ENCODE peak calls at places on chromosomes 4 and X, in seven cellular contexts. I, B, W, O, V, J and X are unnamed samples. For H3K4me1, the result is how much of the 10 kb centered on the place peaks cover.

GRCh38 chr4:53704329-53704728 is 113.0 kb upstream of the LNX1 start:
- DNase-seq in I (no peak), B (no peak), W (no peak), O (no peak), V (no peak), J (no peak), X (no peak)

GRCh38 chr4:2222838-2223237 is 19.1 kb downstream of the HAUS3 start:
- DNase-seq in I (no peak), B (no peak), W (no peak), O (no peak), V (no peak), J (no peak), X (no peak)

GRCh38 chr4:85106805-85107336 is 140.4 kb upstream of the WDFY3 start:
- DNase-seq in I (no peak), B (no peak), W (no peak), O (no peak), V (no peak), J (no peak), X (no peak)

GRCh38 chr4:111066447-111066846 is 443.6 kb upstream of the PITX2 start:
- DNase-seq in I (no peak), B (no peak), W (no peak), O (no peak), V (no peak), J (no peak), X (no peak)

GRCh38 chr4:104490770-104491395 is 3.8 kb downstream of the CXXC4 start:
- DNase-seq in I (peak), B (peak), W (peak), O (peak), V (peak), J (no peak), X (peak)

GRCh38 chrX:53317365-53318069 is 36.1 kb upstream of the IQSEC2 start:
- DNase-seq in I (peak), B (peak), W (peak), O (peak), V (peak), J (no peak), X (peak)

GRCh38 chrX:32847921-32848320 is 363.4 kb downstream of the DMD start:
- DNase-seq in I (no peak), B (no peak), W (no peak), O (no peak), V (no peak), J (no peak), X (no peak)

GRCh38 chr4:41939016-41939623 is 3.9 kb downstream of the TMEM33 start:
- DNase-seq in I (peak), B (no peak), W (no peak), O (no peak), V (no peak), J (no peak), X (no peak)

GRCh38 chr4:120731561-120731960 is 191.0 kb downstream of the PRDM5 start:
- DNase-seq in I (no peak), B (no peak), W (no peak), O (no peak), V (no peak), J (no peak), X (no peak)

GRCh38 chr4:7392438-7393374 is 42.0 kb downstream of the PSAPL1 start:
- DNase-seq in I (no peak), B (no peak), W (no peak), O (peak), V (peak), J (peak), X (no peak)

GRCh38 chrX:723781-724180 is 93.2 kb downstream of the SHOX start:
- DNase-seq in I (no peak), B (no peak), W (no peak), O (no peak), V (no peak), J (no peak), X (peak)

GRCh38 chrX:80432441-80432840 is 12.2 kb downstream of the TENT5D start:
- DNase-seq in I (no peak), B (no peak), W (no peak), O (no peak), V (no peak), J (no peak), X (no peak)

GRCh38 chr4:7929530-7929951 is 10.1 kb downstream of the AFAP1 start:
- DNase-seq in I (no peak), B (no peak), W (no peak), O (no peak), V (no peak), J (no peak), X (peak)

GRCh38 chr4:80195441-80196139 is 1.7 kb upstream of the PRDM8 start:
- DNase-seq in I (no peak), B (no peak), W (no peak), O (no peak), V (no peak), J (no peak), X (no peak)

GRCh38 chr4:54095110-54095800 is 4.7 kb upstream of the GSX2 start:
- DNase-seq in I (no peak), B (no peak), W (no peak), O (no peak), V (no peak), J (no peak), X (no peak)

GRCh38 chr4:73021634-73022033 is 47.9 kb downstream of the COX18 start:
- DNase-seq in I (no peak), B (peak), W (no peak), O (no peak), V (no peak), J (no peak), X (no peak)

GRCh38 chr4:157057187-157057586 is 18.8 kb upstream of the GLRB start:
- DNase-seq in I (no peak), B (peak), W (no peak), O (no peak), V (no peak), J (no peak), X (no peak)

GRCh38 chrX:71117358-71117757 is 1.0 kb upstream of the MED12 start:
- DNase-seq in I (no peak), B (no peak), W (no peak), O (no peak), V (no peak), J (no peak), X (no peak)
- H3K27ac ChIP-seq in I (no peak), B (no peak), W (peak), O (no peak), V (no peak), J (peak), X (peak)

DNA sequence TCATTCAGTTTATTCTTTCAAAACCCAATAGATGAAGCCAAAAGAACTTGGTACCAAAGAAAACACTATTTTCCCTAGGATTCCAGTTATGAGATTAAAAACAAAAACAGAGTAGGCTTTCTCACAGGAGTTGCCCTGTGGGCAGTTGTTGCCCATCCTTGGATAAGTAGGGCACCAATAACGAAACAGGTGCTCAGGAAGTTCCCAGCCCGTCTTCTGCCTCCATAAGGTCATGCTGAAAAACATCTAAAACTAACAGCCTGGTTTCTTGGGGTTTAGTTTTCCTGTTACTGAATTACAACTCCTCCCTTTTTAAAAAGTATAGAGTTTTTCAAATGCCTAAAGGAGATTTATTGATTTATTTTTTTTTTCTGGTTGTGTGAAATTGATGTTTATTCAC is 14.7 kb downstream of the TSPAN5 start:
- DNase-seq in I (no peak), B (no peak), W (no peak), O (no peak), V (no peak), J (no peak), X (no peak)
- H3K4me1 ChIP-seq in I (under half), B (under half), W (under half), O (under half), V (under half), J (under half), X (under half)

DNA sequence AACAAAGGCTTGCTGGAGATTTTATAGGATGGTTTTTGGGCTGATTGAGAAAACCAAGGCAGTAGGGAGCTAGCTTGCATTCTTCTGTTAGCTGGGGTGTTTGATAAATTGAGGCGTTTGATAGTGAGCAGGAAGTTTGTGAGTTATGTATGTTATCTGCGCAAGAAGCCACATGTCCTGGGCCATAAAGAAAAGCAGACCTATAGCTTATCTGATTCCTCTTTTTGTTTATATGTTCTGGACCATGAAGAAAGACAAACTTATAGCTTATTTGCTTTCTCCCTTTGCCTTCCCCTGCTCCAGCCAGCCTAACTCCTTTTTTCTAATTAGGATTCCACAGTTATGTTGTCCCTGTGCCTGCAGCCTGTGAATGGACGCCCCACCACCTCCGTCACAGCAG is 9.2 kb downstream of the HNRNPH2 start:
- DNase-seq in I (no peak), B (no peak), W (no peak), O (no peak), V (no peak), J (no peak), X (no peak)
- H3K27ac ChIP-seq in I (peak), B (peak), W (no peak), O (peak), V (peak), J (peak), X (peak)

GRCh38 chr4:820230-821172 is 5.4 kb downstream of the CPLX1 start:
- DNase-seq in I (no peak), B (no peak), W (no peak), O (no peak), V (no peak), J (no peak), X (peak)
- H3K4me1 ChIP-seq in I (under half), B (under half), W (under half), O (under half), V (under half), J (under half), X (under half)